ENCODE peak calls at places on chromosomes 2 and 18, in six cellular contexts. L is IMR-90, N is spleen, A is prostate gland, C is heart left ventricle, V is stomach. P is an unnamed sample.

GRCh38 chr2:12417811-12418210 is 298.9 kb upstream of the TRIB2 start:
- DNase-seq in L (no peak), N (no peak), A (no peak), C (no peak), V (no peak), P (no peak)

GRCh38 chr2:7427293-7428060 is 510.3 kb downstream of the RNF144A start:
- DNase-seq in L (peak), N (no peak), A (no peak), C (no peak), V (no peak), P (no peak)

GRCh38 chr2:63665806-63666205 is 77.0 kb downstream of the MDH1 start:
- DNase-seq in L (peak), N (no peak), A (no peak), C (no peak), V (no peak), P (no peak)

GRCh38 chr2:38959938-38960608 is 70.4 kb downstream of the ARHGEF33 start:
- DNase-seq in L (peak), N (peak), A (peak), C (peak), V (peak), P (peak)

GRCh38 chr2:113068706-113069485 is 1.1 kb downstream of the IL1F10 start:
- DNase-seq in L (no peak), N (no peak), A (no peak), C (no peak), V (no peak), P (no peak)

GRCh38 chr2:7272180-7272579 is 355.0 kb downstream of the RNF144A start:
- DNase-seq in L (peak), N (no peak), A (no peak), C (no peak), V (no peak), P (no peak)

GRCh38 chr18:50518787-50519520 is 40.9 kb upstream of the MAPK4 start:
- DNase-seq in L (no peak), N (no peak), A (no peak), C (no peak), V (no peak), P (no peak)

GRCh38 chr2:172672999-172673726 is 62.5 kb upstream of the RAPGEF4 start:
- DNase-seq in L (no peak), N (no peak), A (no peak), C (no peak), V (peak), P (no peak)

DNA sequence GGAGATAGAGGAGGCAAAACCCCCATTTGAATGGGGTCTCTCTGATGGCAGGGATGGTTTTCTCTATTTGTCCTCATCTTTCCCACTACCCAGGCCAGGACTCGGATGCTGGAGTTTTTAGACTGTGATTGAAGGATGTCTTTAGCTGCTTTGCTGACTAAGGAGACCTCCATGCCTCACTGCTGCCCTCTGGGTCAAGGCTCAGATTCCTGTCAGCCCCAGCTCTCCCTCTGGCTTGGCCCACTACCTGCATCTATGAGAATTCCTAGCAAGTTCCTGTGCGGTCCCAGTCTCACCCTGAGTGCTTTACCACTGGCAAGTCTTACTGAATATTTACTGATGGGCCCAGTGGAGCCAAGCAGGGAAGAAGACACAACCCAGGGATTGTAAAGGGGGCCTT is 184.0 kb downstream of the CELF4 start:
- DNase-seq in L (no peak), N (no peak), A (no peak), C (no peak), V (no peak), P (no peak)
- TF ChIP-seq CTCF in L (no peak), N (no peak), A (no peak), C (no peak), V (no peak), P (no peak)

GRCh38 chr2:44168684-44169154 is at the start of gene PPM1B:
- DNase-seq in L (no peak), N (peak), A (peak), C (peak), V (no peak), P (no peak)

GRCh38 chr2:44169155-44169898 is 652 bp downstream of the PPM1B start:
- DNase-seq in L (peak), N (no peak), A (peak), C (peak), V (peak), P (peak)

GRCh38 chr2:44167311-44167907 is 1.3 kb upstream of the PPM1B start:
- DNase-seq in L (no peak), N (no peak), A (no peak), C (no peak), V (no peak), P (no peak)

GRCh38 chr2:44166096-44166495 is 2.6 kb upstream of the PPM1B start:
- DNase-seq in L (no peak), N (peak), A (no peak), C (no peak), V (no peak), P (no peak)

GRCh38 chr2:44167908-44168683 is 579 bp upstream of the PPM1B start:
- DNase-seq in L (peak), N (peak), A (peak), C (peak), V (peak), P (peak)
- TF ChIP-seq POLR2A in L (peak), N (no peak), A (peak), C (peak), V (no peak), P (no peak)

GRCh38 chr2:134260726-134261125 is 6.9 kb downstream of the MGAT5 start:
- DNase-seq in L (peak), N (no peak), A (no peak), C (peak), V (no peak), P (no peak)
- H3K4me3 ChIP-seq in L (no peak), N (no peak), A (no peak), C (no peak), V (no peak), P (no peak)

DNA sequence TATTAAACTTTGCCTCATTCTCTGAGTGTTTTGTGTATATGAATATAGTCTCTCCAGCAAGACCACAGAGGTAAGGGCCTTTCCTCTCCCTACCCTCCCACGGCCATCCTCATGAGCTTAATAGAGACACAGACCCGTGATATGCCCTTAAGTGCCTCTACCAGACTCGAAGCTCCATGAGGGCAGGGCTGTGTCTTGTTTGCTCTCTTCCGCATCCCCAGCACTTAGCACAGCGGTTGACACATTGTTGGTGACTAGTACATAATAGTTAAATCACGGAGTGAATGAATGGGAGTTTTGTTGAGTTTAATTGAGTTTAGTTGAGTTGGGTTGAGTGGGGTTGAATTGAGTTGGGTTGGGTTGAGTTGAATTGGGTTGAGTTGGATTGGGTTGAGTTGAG is 122.3 kb downstream of the ZFP36L2 start:
- DNase-seq in L (no peak), N (no peak), A (no peak), C (no peak), V (no peak), P (no peak)
- TF ChIP-seq CTCF in L (no peak), N (no peak), A (no peak), C (no peak), V (no peak), P (no peak)

GRCh38 chr2:60756097-60757087 is at the start of gene PAPOLG:
- DNase-seq in L (peak), N (peak), A (peak), C (peak), V (peak), P (peak)
- TF ChIP-seq POLR2A in L (peak), N (no peak), A (peak), C (peak), V (no peak), P (no peak)

GRCh38 chr2:204842731-204843490 is 297.6 kb downstream of the PARD3B start:
- DNase-seq in L (peak), N (no peak), A (no peak), C (no peak), V (no peak), P (peak)
- H3K4me3 ChIP-seq in L (no peak), N (no peak), A (no peak), C (no peak), V (no peak), P (no peak)

GRCh38 chr2:150332378-150332777 is 155.1 kb downstream of the RND3 start:
- DNase-seq in L (no peak), N (no peak), A (peak), C (no peak), V (no peak), P (no peak)
- TF ChIP-seq CTCF in L (no peak), N (no peak), A (no peak), C (no peak), V (no peak), P (no peak)

GRCh38 chr2:25881759-25882158 is 3.5 kb upstream of the ASXL2 start:
- DNase-seq in L (no peak), N (no peak), A (no peak), C (no peak), V (no peak), P (no peak)

GRCh38 chr2:25878361-25879132 is at the start of gene ASXL2:
- DNase-seq in L (peak), N (peak), A (peak), C (peak), V (peak), P (peak)

GRCh38 chr2:25872134-25872533 is 6.2 kb downstream of the ASXL2 start:
- DNase-seq in L (no peak), N (no peak), A (no peak), C (no peak), V (no peak), P (no peak)

GRCh38 chr2:25879133-25879730 is 945 bp upstream of the ASXL2 start:
- DNase-seq in L (peak), N (no peak), A (no peak), C (no peak), V (no peak), P (no peak)

GRCh38 chr2:25877431-25878360 is 591 bp downstream of the ASXL2 start:
- DNase-seq in L (peak), N (peak), A (peak), C (peak), V (peak), P (peak)
- TF ChIP-seq POLR2A in L (no peak), N (no peak), A (no peak), C (no peak), V (no peak), P (no peak)

GRCh38 chr2:71690231-71690834 is 237.0 kb downstream of the DYSF start:
- DNase-seq in L (no peak), N (peak), A (no peak), C (peak), V (no peak), P (no peak)
- H3K4me3 ChIP-seq in L (no peak), N (no peak), A (no peak), C (no peak), V (no peak), P (no peak)

DNA sequence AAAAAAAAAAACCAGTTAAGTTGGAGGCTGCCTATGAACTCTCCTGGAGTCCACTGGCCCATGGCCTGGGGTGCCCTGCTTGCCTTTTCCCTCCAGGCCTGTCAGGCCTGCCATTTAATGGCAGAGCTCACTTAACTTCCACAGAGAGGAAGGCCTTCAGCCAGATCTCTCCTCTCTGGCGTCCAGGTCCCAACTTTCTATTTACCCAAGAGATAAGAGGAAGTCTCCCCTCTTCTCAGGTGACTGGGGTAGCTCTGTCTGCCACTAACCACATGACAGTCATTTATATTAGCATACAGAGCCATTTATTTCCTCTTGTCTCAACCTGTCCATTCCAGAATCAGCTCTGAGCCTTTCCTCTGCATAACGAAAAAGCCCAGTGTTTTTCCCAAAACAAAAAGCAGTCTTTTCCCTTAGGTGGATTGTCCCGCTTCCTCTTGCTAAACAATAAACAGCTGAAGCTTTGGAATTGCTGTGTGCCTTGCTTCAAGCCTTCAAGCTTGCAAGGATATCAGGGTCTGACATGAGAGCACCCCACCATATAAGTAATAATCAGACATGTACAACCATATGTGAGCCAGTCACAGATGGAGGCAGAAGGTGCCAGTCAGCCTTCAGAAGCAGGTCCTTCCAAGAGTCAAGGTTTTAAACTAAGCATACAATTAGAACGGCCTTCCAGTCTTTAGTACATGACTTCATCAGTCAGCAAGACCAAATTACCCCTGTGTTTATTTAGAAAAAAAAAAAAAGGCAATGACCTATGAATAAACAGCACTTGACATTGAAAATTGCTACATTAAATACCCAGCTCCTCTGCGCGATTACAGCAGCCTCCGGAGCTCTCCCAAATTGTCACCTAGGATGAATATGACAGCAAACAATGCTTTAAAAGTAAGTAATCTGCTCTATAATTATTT is 71.3 kb upstream of the STPG4 start:
- DNase-seq in L (peak), N (no peak), A (peak), C (no peak), V (no peak), P (no peak)
- TF ChIP-seq CTCF in L (no peak), N (no peak), A (no peak), C (no peak), V (no peak), P (no peak)